ENCODE peak calls at places on chromosomes 6 and 20, in five cellular contexts. G, C, B, H and N are unnamed samples.

GRCh38 chr6:33372532-33373123 is 19.0 kb upstream of the KIFC1 start:
- DNase-seq in G (no peak), C (no peak), B (no peak), H (no peak), N (no peak)

GRCh38 chr6:52549428-52549827 is 27.4 kb downstream of the TRAM2 start:
- DNase-seq in G (no peak), C (no peak), B (no peak), H (no peak), N (no peak)

GRCh38 chr20:64077876-64078551 is 1.3 kb downstream of the RGS19 start:
- DNase-seq in G (no peak), C (no peak), B (no peak), H (no peak), N (no peak)

GRCh38 chr6:34616230-34616591 is 60.1 kb upstream of the SPDEF start:
- DNase-seq in G (no peak), C (no peak), B (no peak), H (no peak), N (no peak)

GRCh38 chr6:32393660-32394420 is 13.1 kb downstream of the BTNL2 start:
- DNase-seq in G (no peak), C (no peak), B (no peak), H (peak), N (peak)

GRCh38 chr6:71737953-71738352 is 148.4 kb upstream of the RIMS1 start:
- DNase-seq in G (no peak), C (no peak), B (no peak), H (no peak), N (no peak)

GRCh38 chr20:39946053-39946810 is 742.8 kb downstream of the MAFB start:
- DNase-seq in G (no peak), C (no peak), B (no peak), H (no peak), N (no peak)

GRCh38 chr20:33654680-33655161 is 7.4 kb upstream of the C20orf144 start:
- DNase-seq in G (no peak), C (no peak), B (no peak), H (no peak), N (no peak)

GRCh38 chr6:73121421-73121993 is 103.8 kb downstream of the KHDC1L start:
- DNase-seq in G (no peak), C (no peak), B (no peak), H (peak), N (peak)

GRCh38 chr6:108168980-108169800 is 3.4 kb downstream of the NR2E1 start:
- DNase-seq in G (peak), C (peak), B (peak), H (no peak), N (peak)

GRCh38 chr6:155915651-155916050 is 460.0 kb upstream of the NOX3 start:
- DNase-seq in G (no peak), C (no peak), B (no peak), H (no peak), N (no peak)

GRCh38 chr6:28693751-28694443 is 168.2 kb downstream of the GPX5 start:
- DNase-seq in G (peak), C (peak), B (peak), H (no peak), N (no peak)

GRCh38 chr6:398065-398464 is 6.5 kb downstream of the IRF4 start:
- DNase-seq in G (no peak), C (no peak), B (no peak), H (no peak), N (no peak)

GRCh38 chr20:41426976-41427375 is 60.4 kb upstream of the EMILIN3 start:
- DNase-seq in G (no peak), C (no peak), B (no peak), H (no peak), N (no peak)

GRCh38 chr6:1313364-1313754 is 1.5 kb downstream of the FOXQ1 start:
- DNase-seq in G (no peak), C (no peak), B (no peak), H (no peak), N (peak)

GRCh38 chr20:973785-974194 is 28.3 kb downstream of the RSPO4 start:
- DNase-seq in G (peak), C (no peak), B (no peak), H (peak), N (peak)

DNA sequence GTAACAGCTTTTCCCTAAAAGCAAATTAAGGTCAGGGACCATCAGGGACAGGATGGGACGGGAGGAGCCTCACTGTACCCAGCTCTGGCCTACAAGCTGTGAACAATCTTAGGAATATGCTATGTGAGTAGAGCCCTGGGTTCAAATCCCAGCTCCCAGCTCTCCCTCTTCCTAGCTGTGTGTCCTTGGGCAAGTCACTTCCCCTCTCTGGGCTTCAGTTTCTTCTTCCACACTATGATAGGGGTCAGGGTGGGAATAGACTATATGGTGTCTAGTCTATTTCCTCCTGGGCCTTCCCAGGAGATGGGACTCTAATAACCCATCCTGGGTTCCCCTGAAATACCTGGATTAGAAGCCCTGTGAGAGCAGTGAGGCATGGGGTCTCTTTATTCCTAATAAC is 41.6 kb downstream of the CPNE5 start:
- DNase-seq in G (no peak), C (no peak), B (no peak), H (no peak), N (no peak)
- H2BK12ac ChIP-seq in G (no peak), C (no peak), B (no peak), H (no peak), N (no peak)

GRCh38 chr6:11537229-11538048 is at the start of gene TMEM170B:
- DNase-seq in G (peak), C (peak), B (peak), H (peak), N (peak)
- H3K18ac ChIP-seq in G (no peak), C (peak), B (no peak), H (peak), N (peak)

DNA sequence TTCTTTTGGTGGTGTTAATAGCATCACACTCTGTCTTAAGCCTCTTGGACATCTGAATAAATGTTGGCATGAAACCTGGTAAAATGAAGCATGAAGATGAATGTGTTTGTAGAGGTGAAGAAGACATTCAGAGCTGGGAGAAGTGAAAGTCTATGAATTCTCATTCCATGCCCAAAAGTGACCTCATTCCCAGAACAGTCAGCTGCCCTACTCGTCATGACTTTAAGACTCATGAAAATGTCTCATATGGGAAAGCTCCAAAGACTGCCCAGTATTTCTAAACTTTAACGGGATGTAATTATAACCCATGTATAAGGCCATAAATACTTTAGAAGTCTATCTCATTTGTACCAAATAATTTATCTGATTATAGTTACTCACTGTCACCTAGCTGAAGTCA is 357.1 kb downstream of the FOXA2 start:
- DNase-seq in G (no peak), C (no peak), B (no peak), H (no peak), N (no peak)
- H2BK12ac ChIP-seq in G (no peak), C (no peak), B (no peak), H (no peak), N (no peak)

GRCh38 chr6:68901044-68901443 is 266.0 kb downstream of the ADGRB3 start:
- DNase-seq in G (no peak), C (no peak), B (no peak), H (no peak), N (no peak)

GRCh38 chr6:68891419-68891818 is 256.3 kb downstream of the ADGRB3 start:
- DNase-seq in G (no peak), C (no peak), B (no peak), H (no peak), N (no peak)

GRCh38 chr6:68892432-68892831 is 257.4 kb downstream of the ADGRB3 start:
- DNase-seq in G (no peak), C (no peak), B (no peak), H (no peak), N (no peak)

GRCh38 chr6:68895929-68896328 is 260.8 kb downstream of the ADGRB3 start:
- DNase-seq in G (no peak), C (no peak), B (no peak), H (no peak), N (no peak)
- H3K18ac ChIP-seq in G (no peak), C (no peak), B (no peak), H (no peak), N (no peak)

GRCh38 chr6:6328451-6328850 is 8.0 kb upstream of the F13A1 start:
- DNase-seq in G (no peak), C (no peak), B (no peak), H (no peak), N (no peak)

GRCh38 chr6:6332873-6333272 is 12.4 kb upstream of the F13A1 start:
- DNase-seq in G (no peak), C (no peak), B (no peak), H (no peak), N (no peak)

GRCh38 chr6:6332240-6332639 is 11.8 kb upstream of the F13A1 start:
- DNase-seq in G (no peak), C (no peak), B (no peak), H (no peak), N (no peak)

GRCh38 chr6:6331393-6331792 is 10.9 kb upstream of the F13A1 start:
- DNase-seq in G (no peak), C (no peak), B (no peak), H (no peak), N (no peak)

DNA sequence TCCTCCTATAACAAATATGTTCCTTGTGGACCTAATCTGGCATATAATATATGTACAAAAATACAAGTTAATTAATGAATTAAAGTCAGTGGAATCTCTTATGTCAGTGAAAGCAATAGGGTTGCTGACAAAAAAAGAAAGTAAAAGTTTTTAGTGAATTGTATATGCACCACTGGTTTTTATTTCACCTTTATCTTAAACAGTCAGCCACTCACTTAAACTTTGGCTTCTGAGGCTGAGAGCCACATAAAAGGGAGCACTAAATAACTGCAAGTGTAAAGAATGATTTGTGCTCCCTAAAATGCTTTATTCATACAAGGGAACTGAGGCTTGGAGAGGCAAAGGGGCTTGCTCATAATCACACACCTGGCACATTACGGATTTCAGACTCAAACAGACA is 9.9 kb upstream of the F13A1 start:
- DNase-seq in G (no peak), C (no peak), B (no peak), H (no peak), N (no peak)
- H2BK12ac ChIP-seq in G (no peak), C (no peak), B (no peak), H (no peak), N (no peak)

GRCh38 chr6:91437295-91437694 is 850.4 kb upstream of the MAP3K7 start:
- DNase-seq in G (no peak), C (peak), B (no peak), H (no peak), N (no peak)
- H3K18ac ChIP-seq in G (no peak), C (no peak), B (no peak), H (no peak), N (no peak)

DNA sequence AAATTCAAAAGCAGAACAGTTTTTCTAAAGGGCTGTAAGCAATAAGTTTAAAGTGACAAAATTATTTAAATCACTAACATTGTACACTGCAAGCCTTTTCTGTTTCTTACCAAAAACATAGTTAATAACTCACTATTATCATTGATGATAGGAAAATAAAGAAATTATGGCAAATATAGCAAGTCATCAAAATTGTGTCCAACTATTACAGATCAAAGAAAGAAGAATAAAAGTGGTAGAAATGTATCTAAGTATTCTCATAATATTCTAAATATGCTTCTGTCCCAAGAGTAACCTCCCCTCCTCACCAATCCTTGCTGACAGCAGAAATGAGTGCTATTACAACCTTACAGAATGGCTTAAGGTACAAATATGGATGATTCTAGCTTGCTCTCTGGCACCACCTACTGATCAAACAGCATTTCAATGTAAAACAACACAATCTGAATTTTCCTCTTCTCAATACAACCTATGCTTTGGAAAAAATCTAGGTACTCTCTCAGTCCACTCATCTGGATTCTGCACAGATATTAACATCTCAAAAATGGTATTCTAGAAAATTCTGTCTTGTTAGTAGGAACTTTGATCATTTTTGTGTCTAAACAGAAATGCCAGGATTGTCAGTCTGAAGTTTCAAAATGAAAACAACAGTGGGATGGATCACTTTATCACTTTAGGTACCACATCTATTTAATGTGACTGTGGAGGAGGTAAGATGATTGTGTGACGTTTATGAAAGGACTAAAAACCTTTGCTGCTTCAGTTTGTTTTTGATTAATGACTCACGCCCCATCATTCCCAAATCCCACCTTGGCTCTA is 40.9 kb downstream of the ZFP64 start:
- DNase-seq in G (no peak), C (peak), B (no peak), H (peak), N (peak)
- H2BK12ac ChIP-seq in G (no peak), C (no peak), B (no peak), H (no peak), N (no peak)

GRCh38 chr6:27177454-27178000 is 70.0 kb upstream of the PRSS16 start:
- DNase-seq in G (peak), C (peak), B (peak), H (peak), N (peak)
- H3K18ac ChIP-seq in G (peak), C (peak), B (peak), H (peak), N (peak)

GRCh38 chr6:67887419-67887746 is 747.7 kb upstream of the ADGRB3 start:
- DNase-seq in G (no peak), C (no peak), B (no peak), H (no peak), N (no peak)
- H2BK12ac ChIP-seq in G (no peak), C (no peak), B (no peak), H (no peak), N (peak)

GRCh38 chr6:158053377-158054313 is 72.0 kb downstream of the SYNJ2 start:
- DNase-seq in G (no peak), C (no peak), B (no peak), H (no peak), N (no peak)

GRCh38 chr6:158058156-158058723 is 76.6 kb downstream of the SYNJ2 start:
- DNase-seq in G (no peak), C (no peak), B (no peak), H (peak), N (no peak)

GRCh38 chr6:158057213-158057987 is 75.7 kb downstream of the SYNJ2 start:
- DNase-seq in G (no peak), C (no peak), B (no peak), H (peak), N (peak)

GRCh38 chr6:158056804-158057203 is 75.1 kb downstream of the SYNJ2 start:
- DNase-seq in G (no peak), C (no peak), B (no peak), H (no peak), N (no peak)

GRCh38 chr6:158056355-158056754 is 74.7 kb downstream of the SYNJ2 start:
- DNase-seq in G (no peak), C (no peak), B (no peak), H (no peak), N (no peak)
- H3K18ac ChIP-seq in G (no peak), C (peak), B (no peak), H (peak), N (no peak)